ENCODE peak calls at places on chromosomes 7 and 10, in seven cellular contexts. Y is left lung, D is AG09309, I is brain microvascular endothelial cell, C is endothelial cell, P is choroid plexus epithelial cell, O is BE2C. X is an unnamed sample.

GRCh38 chr7:83161851-83162401 is 758 bp downstream of the PCLO start:
- DNase-seq in C (no peak), O (no peak), P (no peak), I (no peak), D (no peak), Y (no peak), X (no peak)

GRCh38 chr10:63072951-63073350 is 60.2 kb upstream of the NRBF2 start:
- DNase-seq in D (no peak), I (no peak), P (no peak), C (no peak), O (no peak), Y (peak), X (no peak)

GRCh38 chr7:7385421-7385820 is 150.3 kb downstream of the COL28A1 start:
- DNase-seq in P (no peak), C (no peak), Y (no peak), D (no peak), I (no peak), O (no peak), X (no peak)

GRCh38 chr7:30708983-30709382 is 26.7 kb upstream of the CRHR2 start:
- DNase-seq in D (no peak), C (no peak), I (no peak), P (no peak), Y (no peak), O (no peak), X (no peak)

GRCh38 chr10:130169136-130169888 is 33.1 kb downstream of the GLRX3 start:
- DNase-seq in C (no peak), Y (no peak), O (no peak), D (peak), P (peak), I (peak), X (no peak)

GRCh38 chr10:60810437-60811182 is 32.3 kb downstream of the CDK1 start:
- DNase-seq in O (no peak), Y (no peak), P (peak), I (peak), D (peak), C (no peak), X (peak)

GRCh38 chr10:132325969-132326889 is 5.8 kb upstream of the LRRC27 start:
- DNase-seq in Y (no peak), O (no peak), I (no peak), C (no peak), D (no peak), P (no peak), X (no peak)

GRCh38 chr10:16948335-16948734 is 131.1 kb upstream of the RSU1 start:
- DNase-seq in Y (no peak), C (no peak), D (no peak), I (no peak), O (no peak), P (no peak), X (no peak)

GRCh38 chr10:124091646-124092269 is 1.6 kb downstream of the CHST15 start:
- DNase-seq in Y (peak), O (peak), I (peak), D (no peak), C (peak), P (no peak), X (peak)

DNA sequence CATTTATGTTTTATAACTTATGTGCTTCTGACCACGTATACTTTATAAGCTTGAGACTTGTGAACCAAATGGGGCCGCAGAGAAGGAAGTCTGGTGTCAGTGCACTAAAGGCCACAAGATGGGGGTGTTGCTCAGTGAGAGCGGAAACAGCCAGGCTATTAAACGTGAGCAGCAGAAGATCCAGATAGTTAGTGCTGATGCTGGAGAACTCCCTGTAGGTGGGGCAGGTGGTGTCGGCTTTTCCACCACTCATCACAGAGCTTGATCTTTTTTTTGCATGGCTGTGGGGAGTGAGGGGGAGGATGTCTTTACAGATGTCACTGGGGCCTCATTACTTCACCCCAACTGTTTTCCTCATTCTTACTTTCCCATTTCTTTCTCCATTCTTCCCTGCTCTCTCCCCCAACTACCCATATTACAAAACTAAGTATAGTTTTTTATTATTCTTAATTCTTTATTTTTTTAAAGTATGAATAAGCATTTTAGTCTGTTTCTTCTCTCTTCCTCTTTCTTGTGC is 34.7 kb downstream of the ACADSB start:
- DNase-seq in O (peak), P (peak), C (peak), Y (no peak), D (peak), I (peak), X (peak)
- TF ChIP-seq CTCF in O (peak), P (peak), C (peak), Y (peak), D (peak), I (peak), X (peak)

DNA sequence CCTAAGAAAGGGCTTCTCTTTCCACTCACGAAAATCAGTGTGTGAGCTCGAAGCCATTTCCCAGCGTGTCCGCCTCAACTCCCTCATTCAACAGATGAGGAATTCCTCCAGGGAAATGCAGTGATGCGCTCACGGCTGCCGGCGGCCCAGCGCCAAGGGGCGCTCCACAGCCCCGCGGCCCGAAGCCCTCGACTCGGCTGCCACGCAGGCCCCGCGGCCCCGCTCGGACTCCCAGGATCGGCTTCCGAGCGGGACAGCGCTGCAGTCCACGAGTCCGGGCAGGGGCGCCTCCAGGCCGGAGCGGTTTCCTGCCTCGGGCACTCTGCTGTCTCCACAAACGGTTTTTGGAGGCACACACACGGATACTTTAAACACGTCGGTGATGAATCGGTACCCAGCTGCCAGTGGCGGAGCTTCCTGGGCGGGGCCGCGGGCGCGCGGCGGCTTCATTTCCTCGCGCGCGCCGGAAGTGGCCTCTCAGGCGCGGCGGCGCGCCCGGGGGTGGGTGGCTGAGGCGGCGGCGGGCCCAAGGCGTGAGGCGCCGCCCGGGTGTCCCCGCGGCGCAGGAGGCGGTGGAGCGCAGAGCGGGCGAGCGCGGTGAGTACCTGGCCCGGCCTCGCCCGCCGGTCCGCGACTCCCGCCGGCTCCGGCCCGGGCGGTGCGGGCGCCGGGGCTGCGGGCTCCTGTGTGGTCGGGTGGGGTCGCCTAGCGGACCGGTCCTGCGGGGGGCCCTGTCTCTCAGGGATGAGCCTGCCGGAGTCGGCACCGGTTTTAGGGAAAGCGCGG is at the start of gene CSGALNACT2:
- DNase-seq in D (peak), P (peak), Y (peak), I (peak), O (peak), C (peak), X (peak)
- TF ChIP-seq CTCF in D (no peak), P (no peak), Y (no peak), I (no peak), O (no peak), C (no peak), X (no peak)

DNA sequence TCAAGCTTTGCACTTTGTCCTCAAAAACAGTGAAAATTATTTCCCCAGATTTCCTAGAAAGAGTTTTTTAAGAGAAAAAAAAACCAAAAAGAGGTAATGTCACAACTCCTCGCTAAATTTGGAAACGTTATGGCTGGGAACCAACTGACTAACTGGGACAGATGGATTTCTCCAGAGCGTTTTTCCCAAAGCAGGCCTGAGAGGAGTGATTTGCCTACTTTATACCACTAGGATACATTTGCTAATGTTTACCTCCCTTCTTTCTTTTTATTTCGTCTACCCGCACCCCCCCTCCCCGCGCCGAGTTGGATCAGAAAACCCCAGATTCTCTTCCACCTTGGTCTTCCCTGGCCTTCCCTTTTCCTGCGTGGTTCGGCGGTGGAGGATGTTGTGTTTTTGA is 7.2 kb downstream of the CPA2 start:
- DNase-seq in I (no peak), P (no peak), C (peak), D (peak), Y (no peak), O (no peak), X (no peak)
- TF ChIP-seq CTCF in I (no peak), P (peak), C (no peak), D (peak), Y (no peak), O (no peak), X (no peak)

GRCh38 chr7:112495820-112496462 is 15.2 kb downstream of the LSMEM1 start:
- DNase-seq in O (peak), Y (no peak), P (peak), I (peak), D (peak), C (peak), X (peak)
- TF ChIP-seq CTCF in O (peak), Y (peak), P (peak), I (peak), D (peak), C (peak), X (peak)

X was measured in Calu3.